ENCODE peak calls at places on chromosome 2, in four cellular contexts. One of them, this sample, is unnamed.

GRCh38 chr2:54207666-54208195 is 48.3 kb downstream of the TSPYL6 start:
- DNase-seq in fibroblast of pulmonary artery: peak
- DNase-seq in HL-60: no peak
- DNase-seq in IMR-90: peak
- DNase-seq in this sample: peak

GRCh38 chr2:190789074-190790004 is 91.3 kb upstream of the GLS start:
- DNase-seq in IMR-90: no peak
- DNase-seq in fibroblast of pulmonary artery: no peak
- DNase-seq in HL-60: no peak
- DNase-seq in this sample: no peak

GRCh38 chr2:64989982-64990614 is 899 bp downstream of the SLC1A4 start:
- DNase-seq in fibroblast of pulmonary artery: no peak
- DNase-seq in IMR-90: no peak
- DNase-seq in HL-60: no peak
- DNase-seq in this sample: no peak

GRCh38 chr2:48747319-48747718 is 8.2 kb downstream of the LHCGR start:
- DNase-seq in HL-60: no peak
- DNase-seq in fibroblast of pulmonary artery: no peak
- DNase-seq in IMR-90: no peak
- DNase-seq in this sample: no peak

GRCh38 chr2:155266109-155266508 is 567.6 kb downstream of the KCNJ3 start:
- DNase-seq in fibroblast of pulmonary artery: no peak
- DNase-seq in IMR-90: no peak
- DNase-seq in HL-60: no peak
- DNase-seq in this sample: no peak

GRCh38 chr2:161077367-161078210 is 82.6 kb upstream of the TANK start:
- DNase-seq in IMR-90: peak
- DNase-seq in HL-60: no peak
- DNase-seq in fibroblast of pulmonary artery: peak
- DNase-seq in this sample: peak

GRCh38 chr2:30106543-30106942 is 40.3 kb upstream of the YPEL5 start:
- DNase-seq in fibroblast of pulmonary artery: peak
- DNase-seq in HL-60: no peak
- DNase-seq in IMR-90: peak
- DNase-seq in this sample: peak

GRCh38 chr2:56244911-56245530 is 61.2 kb downstream of the CCDC85A start:
- DNase-seq in HL-60: no peak
- DNase-seq in fibroblast of pulmonary artery: peak
- DNase-seq in IMR-90: no peak
- DNase-seq in this sample: no peak

GRCh38 chr2:233838251-233838650 is 16.1 kb downstream of the HJURP start:
- DNase-seq in fibroblast of pulmonary artery: no peak
- DNase-seq in HL-60: no peak
- DNase-seq in IMR-90: no peak
- DNase-seq in this sample: no peak

GRCh38 chr2:42266236-42266635 is 94.8 kb downstream of the COX7A2L start:
- DNase-seq in HL-60: no peak
- DNase-seq in fibroblast of pulmonary artery: no peak
- DNase-seq in IMR-90: no peak
- DNase-seq in this sample: no peak

GRCh38 chr2:134690629-134691215 is 28.1 kb downstream of the TMEM163 start:
- DNase-seq in IMR-90: no peak
- DNase-seq in HL-60: no peak
- DNase-seq in fibroblast of pulmonary artery: no peak
- DNase-seq in this sample: no peak

GRCh38 chr2:109380502-109381326 is 233.1 kb downstream of the SEPTIN10 start:
- DNase-seq in IMR-90: peak
- DNase-seq in HL-60: no peak
- DNase-seq in fibroblast of pulmonary artery: no peak
- DNase-seq in this sample: no peak

GRCh38 chr2:44975571-44976450 is 33.4 kb downstream of the SIX2 start:
- DNase-seq in fibroblast of pulmonary artery: no peak
- DNase-seq in HL-60: no peak
- DNase-seq in IMR-90: no peak
- DNase-seq in this sample: peak

GRCh38 chr2:235007664-235008457 is 56.0 kb downstream of the SH3BP4 start:
- DNase-seq in fibroblast of pulmonary artery: no peak
- DNase-seq in HL-60: no peak
- DNase-seq in IMR-90: no peak
- DNase-seq in this sample: no peak

GRCh38 chr2:28580078-28580477 is 84.2 kb downstream of the PLB1 start:
- DNase-seq in HL-60: no peak
- DNase-seq in fibroblast of pulmonary artery: no peak
- DNase-seq in IMR-90: no peak
- DNase-seq in this sample: no peak

GRCh38 chr2:221389909-221390308 is 182.2 kb downstream of the EPHA4 start:
- DNase-seq in fibroblast of pulmonary artery: no peak
- DNase-seq in IMR-90: no peak
- DNase-seq in HL-60: no peak
- DNase-seq in this sample: no peak

GRCh38 chr2:160429248-160430000 is 64.2 kb downstream of the RBMS1 start:
- DNase-seq in IMR-90: peak
- DNase-seq in fibroblast of pulmonary artery: peak
- DNase-seq in HL-60: peak
- DNase-seq in this sample: peak

GRCh38 chr2:170425291-170425751 is 247.4 kb downstream of the MYO3B start:
- DNase-seq in fibroblast of pulmonary artery: peak
- DNase-seq in HL-60: peak
- DNase-seq in IMR-90: peak
- DNase-seq in this sample: peak

GRCh38 chr2:179097131-179097530 is 47.2 kb upstream of the CCDC141 start:
- DNase-seq in fibroblast of pulmonary artery: no peak
- DNase-seq in IMR-90: no peak
- DNase-seq in HL-60: no peak
- DNase-seq in this sample: no peak

GRCh38 chr2:240498171-240498957 is 59.4 kb downstream of the ANKMY1 start:
- DNase-seq in HL-60: no peak
- DNase-seq in fibroblast of pulmonary artery: no peak
- DNase-seq in IMR-90: no peak
- DNase-seq in this sample: no peak

GRCh38 chr2:159797468-159798375 is at the start of gene CD302:
- DNase-seq in HL-60: peak
- DNase-seq in fibroblast of pulmonary artery: peak
- DNase-seq in IMR-90: peak
- DNase-seq in this sample: peak

GRCh38 chr2:122683018-122683417 is 927.6 kb downstream of the TSN start:
- DNase-seq in IMR-90: no peak
- DNase-seq in HL-60: no peak
- DNase-seq in fibroblast of pulmonary artery: no peak
- DNase-seq in this sample: no peak

GRCh38 chr2:60581461-60582282 is 28.2 kb upstream of the BCL11A start:
- DNase-seq in IMR-90: peak
- DNase-seq in HL-60: peak
- DNase-seq in fibroblast of pulmonary artery: peak
- DNase-seq in this sample: peak

GRCh38 chr2:146130290-146130689 is 1610.4 kb upstream of the ZEB2 start:
- DNase-seq in fibroblast of pulmonary artery: no peak
- DNase-seq in HL-60: no peak
- DNase-seq in IMR-90: no peak
- DNase-seq in this sample: no peak

GRCh38 chr2:241855245-241855887 is 3.3 kb downstream of the PDCD1 start:
- DNase-seq in HL-60: no peak
- DNase-seq in fibroblast of pulmonary artery: no peak
- DNase-seq in IMR-90: no peak
- DNase-seq in this sample: no peak

GRCh38 chr2:201500534-201500933 is 49.0 kb downstream of the STRADB start:
- DNase-seq in HL-60: peak
- DNase-seq in fibroblast of pulmonary artery: peak
- DNase-seq in IMR-90: peak
- DNase-seq in this sample: peak

GRCh38 chr2:200625958-200626363 is 40.1 kb downstream of the AOX1 start:
- DNase-seq in fibroblast of pulmonary artery: peak
- DNase-seq in IMR-90: peak
- DNase-seq in HL-60: no peak
- DNase-seq in this sample: peak

GRCh38 chr2:106160786-106161261 is 33.3 kb downstream of the UXS1 start:
- DNase-seq in HL-60: no peak
- DNase-seq in IMR-90: no peak
- DNase-seq in fibroblast of pulmonary artery: no peak
- DNase-seq in this sample: no peak

GRCh38 chr2:149990965-149991364 is 403.4 kb upstream of the MMADHC start:
- DNase-seq in HL-60: no peak
- DNase-seq in IMR-90: no peak
- DNase-seq in fibroblast of pulmonary artery: no peak
- DNase-seq in this sample: no peak

GRCh38 chr2:7525746-7526145 is 608.5 kb downstream of the RNF144A start:
- DNase-seq in IMR-90: no peak
- DNase-seq in HL-60: no peak
- DNase-seq in fibroblast of pulmonary artery: no peak
- DNase-seq in this sample: no peak

GRCh38 chr2:66445076-66445724 is 10.3 kb downstream of the MEIS1 start:
- DNase-seq in HL-60: no peak
- DNase-seq in fibroblast of pulmonary artery: no peak
- DNase-seq in IMR-90: no peak
- DNase-seq in this sample: peak

GRCh38 chr2:18546586-18546985 is 13.9 kb downstream of the RDH14 start:
- DNase-seq in IMR-90: peak
- DNase-seq in fibroblast of pulmonary artery: no peak
- DNase-seq in HL-60: no peak
- DNase-seq in this sample: no peak

GRCh38 chr2:18544171-18544570 is 16.3 kb downstream of the RDH14 start:
- DNase-seq in IMR-90: no peak
- DNase-seq in HL-60: no peak
- DNase-seq in fibroblast of pulmonary artery: no peak
- DNase-seq in this sample: no peak

GRCh38 chr2:18540872-18541271 is 19.6 kb downstream of the RDH14 start:
- DNase-seq in fibroblast of pulmonary artery: no peak
- DNase-seq in HL-60: no peak
- DNase-seq in IMR-90: no peak
- DNase-seq in this sample: no peak

GRCh38 chr2:18548618-18549017 is 11.8 kb downstream of the RDH14 start:
- DNase-seq in HL-60: no peak
- DNase-seq in IMR-90: no peak
- DNase-seq in fibroblast of pulmonary artery: peak
- DNase-seq in this sample: no peak

GRCh38 chr2:18545384-18545783 is 15.1 kb downstream of the RDH14 start:
- DNase-seq in IMR-90: peak
- DNase-seq in fibroblast of pulmonary artery: peak
- DNase-seq in HL-60: no peak
- DNase-seq in this sample: peak
- TF ChIP-seq CTCF in IMR-90: no peak
- TF ChIP-seq CTCF in fibroblast of pulmonary artery: no peak
- TF ChIP-seq CTCF in HL-60: no peak
- TF ChIP-seq CTCF in this sample: no peak

GRCh38 chr2:27025861-27026851 is 6.6 kb upstream of the TMEM214 start:
- DNase-seq in HL-60: no peak
- DNase-seq in IMR-90: no peak
- DNase-seq in fibroblast of pulmonary artery: no peak
- DNase-seq in this sample: no peak

GRCh38 chr2:27024812-27025211 is 8.0 kb upstream of the TMEM214 start:
- DNase-seq in HL-60: no peak
- DNase-seq in IMR-90: no peak
- DNase-seq in fibroblast of pulmonary artery: no peak
- DNase-seq in this sample: no peak

GRCh38 chr2:27025281-27025800 is 7.4 kb upstream of the TMEM214 start:
- DNase-seq in IMR-90: no peak
- DNase-seq in HL-60: no peak
- DNase-seq in fibroblast of pulmonary artery: no peak
- DNase-seq in this sample: no peak

GRCh38 chr2:27023740-27024139 is 9.0 kb upstream of the TMEM214 start:
- DNase-seq in fibroblast of pulmonary artery: no peak
- DNase-seq in IMR-90: no peak
- DNase-seq in HL-60: no peak
- DNase-seq in this sample: no peak

DNA sequence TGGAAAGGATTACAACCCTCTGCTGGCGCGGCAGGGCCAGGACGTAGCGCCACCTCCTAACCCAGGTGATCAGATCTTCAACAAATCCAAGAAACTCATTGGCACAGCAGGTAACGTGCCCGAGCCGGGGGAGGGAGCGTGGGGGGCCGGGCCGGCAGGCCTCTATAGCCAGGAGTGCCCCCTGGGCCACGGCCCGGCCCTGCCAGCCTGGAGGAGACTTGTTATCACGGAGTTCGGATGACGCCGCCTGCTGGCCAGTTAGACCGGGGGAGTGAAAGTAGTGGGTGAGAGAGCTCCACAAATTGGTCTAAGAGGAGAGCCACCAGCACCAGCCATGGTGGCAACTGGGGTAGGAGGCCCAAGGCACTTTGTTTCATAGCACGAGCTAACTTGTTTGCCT is 8.6 kb upstream of the TMEM214 start:
- DNase-seq in IMR-90: no peak
- DNase-seq in HL-60: no peak
- DNase-seq in fibroblast of pulmonary artery: no peak
- DNase-seq in this sample: no peak
- TF ChIP-seq CTCF in IMR-90: no peak
- TF ChIP-seq CTCF in HL-60: no peak
- TF ChIP-seq CTCF in fibroblast of pulmonary artery: peak
- TF ChIP-seq CTCF in this sample: peak

GRCh38 chr2:142165790-142166189 is 35.0 kb upstream of the LRP1B start:
- DNase-seq in IMR-90: peak
- DNase-seq in fibroblast of pulmonary artery: peak
- DNase-seq in HL-60: no peak
- DNase-seq in this sample: peak
- TF ChIP-seq CTCF in IMR-90: peak
- TF ChIP-seq CTCF in fibroblast of pulmonary artery: peak
- TF ChIP-seq CTCF in HL-60: no peak
- TF ChIP-seq CTCF in this sample: peak

DNA sequence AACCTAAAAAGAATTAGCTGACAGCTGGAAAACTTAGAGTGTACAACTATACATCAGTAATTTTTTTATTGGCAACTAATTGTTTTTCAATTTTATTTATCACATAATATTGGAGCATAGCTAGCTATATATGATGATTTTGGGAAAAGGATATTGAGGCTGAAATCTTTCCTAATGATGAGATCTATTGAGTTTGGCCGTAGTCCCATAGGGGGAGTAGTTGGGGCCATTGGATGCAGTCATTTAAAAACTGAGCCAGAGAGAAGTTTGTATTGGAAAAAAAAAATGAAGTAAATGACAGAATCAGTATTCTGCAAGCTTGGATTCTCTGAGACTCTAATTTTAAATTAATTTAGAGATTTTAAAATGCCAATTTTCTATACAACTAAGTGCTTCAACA is 179.8 kb downstream of the LTBP1 start:
- DNase-seq in fibroblast of pulmonary artery: no peak
- DNase-seq in IMR-90: no peak
- DNase-seq in HL-60: no peak
- DNase-seq in this sample: no peak
- TF ChIP-seq CTCF in fibroblast of pulmonary artery: peak
- TF ChIP-seq CTCF in IMR-90: no peak
- TF ChIP-seq CTCF in HL-60: no peak
- TF ChIP-seq CTCF in this sample: peak

DNA sequence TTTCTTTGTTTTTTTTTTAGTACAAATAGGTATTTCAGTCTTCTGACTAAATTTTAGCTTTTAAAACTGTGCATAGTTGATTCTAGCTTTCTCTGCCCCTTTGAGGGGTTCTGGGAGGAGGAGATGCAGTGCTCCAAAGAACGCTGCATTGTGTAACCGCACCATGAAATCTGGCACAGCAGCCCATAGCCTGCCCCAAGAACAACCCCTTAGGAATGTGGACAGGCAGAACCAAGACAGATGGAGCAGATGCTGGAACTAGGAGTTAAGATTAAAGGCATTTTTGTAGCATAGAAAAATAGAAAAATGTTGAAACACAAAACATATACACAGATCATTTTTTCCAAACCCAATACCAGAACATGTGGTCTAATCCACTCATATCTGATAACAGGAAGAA is 187.5 kb downstream of the SCG2 start:
- DNase-seq in fibroblast of pulmonary artery: peak
- DNase-seq in HL-60: no peak
- DNase-seq in IMR-90: peak
- DNase-seq in this sample: peak
- TF ChIP-seq CTCF in fibroblast of pulmonary artery: no peak
- TF ChIP-seq CTCF in HL-60: no peak
- TF ChIP-seq CTCF in IMR-90: no peak
- TF ChIP-seq CTCF in this sample: no peak

This sample was measured in choroid plexus epithelial cell.